ENCODE peak calls at places on chromosomes 16 and 17, in ten cellular contexts. One of them, this sample, is unnamed. For H3K4me1, the result is how much of the 10 kb centered on the place peaks cover.

GRCh38 chr17:48439473-48439872 is 9.5 kb upstream of the SKAP1 start:
- DNase-seq in small intestine: no peak
- DNase-seq in HCT116: no peak
- DNase-seq in heart left ventricle: no peak
- DNase-seq in stomach: no peak
- DNase-seq in left lung: no peak
- DNase-seq in cardiac muscle cell: no peak
- DNase-seq in A549: no peak
- DNase-seq in neural progenitor cell: no peak
- DNase-seq in uterus: no peak
- DNase-seq in this sample: no peak

GRCh38 chr17:43467981-43468541 is 15.7 kb upstream of the DHX8 start:
- DNase-seq in uterus: peak
- DNase-seq in HCT116: no peak
- DNase-seq in left lung: no peak
- DNase-seq in cardiac muscle cell: peak
- DNase-seq in A549: no peak
- DNase-seq in neural progenitor cell: peak
- DNase-seq in stomach: no peak
- DNase-seq in heart left ventricle: no peak
- DNase-seq in small intestine: no peak
- DNase-seq in this sample: peak

GRCh38 chr17:38322156-38322779 is 21.5 kb downstream of the GPR179 start:
- DNase-seq in uterus: peak
- DNase-seq in heart left ventricle: peak
- DNase-seq in A549: peak
- DNase-seq in cardiac muscle cell: peak
- DNase-seq in small intestine: peak
- DNase-seq in HCT116: peak
- DNase-seq in neural progenitor cell: peak
- DNase-seq in stomach: peak
- DNase-seq in left lung: peak
- DNase-seq in this sample: no peak

GRCh38 chr16:28014851-28015250 is 48.7 kb downstream of the GSG1L start:
- DNase-seq in small intestine: no peak
- DNase-seq in uterus: no peak
- DNase-seq in cardiac muscle cell: no peak
- DNase-seq in HCT116: no peak
- DNase-seq in heart left ventricle: no peak
- DNase-seq in A549: no peak
- DNase-seq in neural progenitor cell: no peak
- DNase-seq in left lung: no peak
- DNase-seq in stomach: no peak
- DNase-seq in this sample: no peak

GRCh38 chr16:57577691-57578224 is 35.3 kb downstream of the ADGRG5 start:
- DNase-seq in neural progenitor cell: peak
- DNase-seq in A549: no peak
- DNase-seq in heart left ventricle: no peak
- DNase-seq in left lung: no peak
- DNase-seq in stomach: no peak
- DNase-seq in cardiac muscle cell: no peak
- DNase-seq in uterus: peak
- DNase-seq in HCT116: no peak
- DNase-seq in small intestine: peak
- DNase-seq in this sample: no peak

GRCh38 chr16:2487517-2487842 is 12.6 kb downstream of the TBC1D24 start:
- DNase-seq in cardiac muscle cell: no peak
- DNase-seq in HCT116: no peak
- DNase-seq in stomach: no peak
- DNase-seq in small intestine: no peak
- DNase-seq in neural progenitor cell: no peak
- DNase-seq in heart left ventricle: no peak
- DNase-seq in left lung: no peak
- DNase-seq in uterus: no peak
- DNase-seq in A549: no peak
- DNase-seq in this sample: no peak

GRCh38 chr17:28712037-28712704 is 483 bp upstream of the PROCA1 start:
- DNase-seq in uterus: peak
- DNase-seq in HCT116: no peak
- DNase-seq in A549: no peak
- DNase-seq in stomach: no peak
- DNase-seq in left lung: peak
- DNase-seq in neural progenitor cell: peak
- DNase-seq in cardiac muscle cell: peak
- DNase-seq in small intestine: no peak
- DNase-seq in heart left ventricle: peak
- DNase-seq in this sample: no peak

GRCh38 chr17:46832306-46832895 is 13.9 kb upstream of the WNT3 start:
- DNase-seq in left lung: no peak
- DNase-seq in heart left ventricle: no peak
- DNase-seq in stomach: no peak
- DNase-seq in HCT116: no peak
- DNase-seq in A549: no peak
- DNase-seq in small intestine: no peak
- DNase-seq in cardiac muscle cell: no peak
- DNase-seq in uterus: no peak
- DNase-seq in neural progenitor cell: peak
- DNase-seq in this sample: no peak

GRCh38 chr16:85652431-85653221 is 36.1 kb downstream of the GINS2 start:
- DNase-seq in small intestine: peak
- DNase-seq in neural progenitor cell: peak
- DNase-seq in uterus: peak
- DNase-seq in HCT116: no peak
- DNase-seq in A549: peak
- DNase-seq in stomach: peak
- DNase-seq in cardiac muscle cell: peak
- DNase-seq in heart left ventricle: peak
- DNase-seq in left lung: peak
- DNase-seq in this sample: peak

GRCh38 chr17:21278304-21279197 is 6.0 kb upstream of the MAP2K3 start:
- DNase-seq in left lung: no peak
- DNase-seq in heart left ventricle: no peak
- DNase-seq in small intestine: peak
- DNase-seq in HCT116: no peak
- DNase-seq in cardiac muscle cell: peak
- DNase-seq in uterus: no peak
- DNase-seq in neural progenitor cell: no peak
- DNase-seq in A549: no peak
- DNase-seq in stomach: peak
- DNase-seq in this sample: no peak

GRCh38 chr17:52297230-52298010 is 138.9 kb upstream of the CA10 start:
- DNase-seq in HCT116: no peak
- DNase-seq in heart left ventricle: no peak
- DNase-seq in A549: peak
- DNase-seq in cardiac muscle cell: no peak
- DNase-seq in uterus: no peak
- DNase-seq in stomach: no peak
- DNase-seq in small intestine: no peak
- DNase-seq in left lung: no peak
- DNase-seq in neural progenitor cell: peak
- DNase-seq in this sample: peak

GRCh38 chr17:34654276-34654675 is 74.9 kb downstream of the TMEM132E start:
- DNase-seq in small intestine: no peak
- DNase-seq in heart left ventricle: no peak
- DNase-seq in HCT116: no peak
- DNase-seq in neural progenitor cell: no peak
- DNase-seq in left lung: no peak
- DNase-seq in uterus: no peak
- DNase-seq in A549: no peak
- DNase-seq in cardiac muscle cell: no peak
- DNase-seq in stomach: no peak
- DNase-seq in this sample: no peak

GRCh38 chr17:66190738-66191606 is 961 bp downstream of the CEP112 start:
- DNase-seq in cardiac muscle cell: peak
- DNase-seq in uterus: no peak
- DNase-seq in left lung: no peak
- DNase-seq in small intestine: no peak
- DNase-seq in neural progenitor cell: peak
- DNase-seq in heart left ventricle: no peak
- DNase-seq in stomach: no peak
- DNase-seq in A549: peak
- DNase-seq in HCT116: no peak
- DNase-seq in this sample: no peak

GRCh38 chr17:36001109-36001735 is at the start of gene CCL15:
- DNase-seq in A549: no peak
- DNase-seq in left lung: no peak
- DNase-seq in cardiac muscle cell: no peak
- DNase-seq in uterus: no peak
- DNase-seq in stomach: no peak
- DNase-seq in neural progenitor cell: no peak
- DNase-seq in HCT116: no peak
- DNase-seq in heart left ventricle: no peak
- DNase-seq in small intestine: peak
- DNase-seq in this sample: no peak

GRCh38 chr16:67406111-67406593 is 10.1 kb downstream of the ZDHHC1 start:
- DNase-seq in stomach: no peak
- DNase-seq in uterus: peak
- DNase-seq in HCT116: no peak
- DNase-seq in heart left ventricle: no peak
- DNase-seq in cardiac muscle cell: peak
- DNase-seq in A549: no peak
- DNase-seq in left lung: no peak
- DNase-seq in small intestine: no peak
- DNase-seq in neural progenitor cell: no peak
- DNase-seq in this sample: no peak

GRCh38 chr16:48537909-48538745 is 71.9 kb downstream of the N4BP1 start:
- DNase-seq in neural progenitor cell: no peak
- DNase-seq in left lung: peak
- DNase-seq in uterus: peak
- DNase-seq in cardiac muscle cell: peak
- DNase-seq in heart left ventricle: peak
- DNase-seq in stomach: no peak
- DNase-seq in small intestine: no peak
- DNase-seq in HCT116: no peak
- DNase-seq in A549: no peak
- DNase-seq in this sample: no peak

GRCh38 chr16:66211651-66212050 is 154.8 kb upstream of the CDH5 start:
- DNase-seq in left lung: no peak
- DNase-seq in HCT116: no peak
- DNase-seq in heart left ventricle: no peak
- DNase-seq in stomach: no peak
- DNase-seq in uterus: no peak
- DNase-seq in small intestine: no peak
- DNase-seq in neural progenitor cell: no peak
- DNase-seq in cardiac muscle cell: no peak
- DNase-seq in A549: no peak
- DNase-seq in this sample: no peak

GRCh38 chr16:27367463-27368357 is 34.3 kb upstream of the IL21R start:
- DNase-seq in neural progenitor cell: peak
- DNase-seq in small intestine: peak
- DNase-seq in cardiac muscle cell: peak
- DNase-seq in A549: peak
- DNase-seq in stomach: peak
- DNase-seq in heart left ventricle: peak
- DNase-seq in uterus: peak
- DNase-seq in HCT116: peak
- DNase-seq in left lung: peak
- DNase-seq in this sample: peak

GRCh38 chr16:88921603-88921995 is 55.1 kb upstream of the PABPN1L start:
- DNase-seq in A549: no peak
- DNase-seq in uterus: no peak
- DNase-seq in heart left ventricle: no peak
- DNase-seq in left lung: no peak
- DNase-seq in neural progenitor cell: no peak
- DNase-seq in stomach: no peak
- DNase-seq in HCT116: no peak
- DNase-seq in small intestine: no peak
- DNase-seq in cardiac muscle cell: no peak
- DNase-seq in this sample: no peak
- H3K27ac ChIP-seq in A549: no peak
- H3K27ac ChIP-seq in uterus: peak
- H3K27ac ChIP-seq in heart left ventricle: peak
- H3K27ac ChIP-seq in left lung: peak
- H3K27ac ChIP-seq in neural progenitor cell: no peak
- H3K27ac ChIP-seq in stomach: peak
- H3K27ac ChIP-seq in HCT116: no peak
- H3K27ac ChIP-seq in small intestine: no peak
- H3K27ac ChIP-seq in cardiac muscle cell: no peak
- H3K27ac ChIP-seq in this sample: no peak

DNA sequence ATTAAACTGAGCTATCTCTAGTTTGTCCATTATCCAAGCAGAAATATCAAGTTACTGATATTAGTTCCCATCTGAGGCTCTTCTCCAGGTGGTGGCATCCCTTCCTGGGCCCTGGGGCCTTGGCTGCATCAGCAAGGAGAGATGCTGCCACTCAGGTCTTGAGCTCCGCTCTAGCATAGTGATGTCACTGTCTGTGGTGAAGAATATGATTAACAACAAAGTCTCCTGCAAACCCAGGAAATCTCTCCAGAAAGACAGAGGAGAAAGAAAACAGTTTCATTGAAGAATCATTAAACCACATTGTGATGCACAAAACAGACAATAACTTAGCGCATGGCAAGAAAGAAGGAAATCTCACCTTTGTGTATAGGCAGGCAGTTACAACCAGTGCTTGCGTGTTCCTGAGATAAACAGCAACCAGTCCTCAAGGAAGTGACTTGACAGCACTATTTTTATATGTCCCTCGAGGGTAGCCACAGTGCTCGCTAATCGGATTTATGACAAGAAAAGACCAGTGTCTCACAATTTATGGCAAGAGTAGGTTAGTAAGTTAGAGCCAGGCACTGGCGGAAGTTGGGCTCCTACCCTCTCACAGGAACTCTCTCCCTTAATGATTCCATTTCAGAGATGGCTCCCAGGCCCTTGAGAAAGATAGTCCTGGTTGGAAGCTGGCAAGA is 151.1 kb downstream of the AHSP start:
- DNase-seq in A549: no peak
- DNase-seq in heart left ventricle: no peak
- DNase-seq in stomach: no peak
- DNase-seq in HCT116: no peak
- DNase-seq in cardiac muscle cell: no peak
- DNase-seq in uterus: no peak
- DNase-seq in left lung: no peak
- DNase-seq in neural progenitor cell: no peak
- DNase-seq in small intestine: no peak
- DNase-seq in this sample: no peak
- H3K4me1 ChIP-seq in A549: under half
- H3K4me1 ChIP-seq in heart left ventricle: under half
- H3K4me1 ChIP-seq in stomach: under half
- H3K4me1 ChIP-seq in HCT116: under half
- H3K4me1 ChIP-seq in cardiac muscle cell: under half
- H3K4me1 ChIP-seq in uterus: under half
- H3K4me1 ChIP-seq in left lung: under half
- H3K4me1 ChIP-seq in neural progenitor cell: under half
- H3K4me1 ChIP-seq in small intestine: under half
- H3K4me1 ChIP-seq in this sample: under half

GRCh38 chr16:53523126-53523804 is 20.3 kb upstream of the AKTIP start:
- DNase-seq in A549: no peak
- DNase-seq in small intestine: no peak
- DNase-seq in stomach: no peak
- DNase-seq in cardiac muscle cell: no peak
- DNase-seq in heart left ventricle: no peak
- DNase-seq in neural progenitor cell: no peak
- DNase-seq in HCT116: no peak
- DNase-seq in uterus: no peak
- DNase-seq in left lung: no peak
- DNase-seq in this sample: no peak
- H3K27ac ChIP-seq in A549: no peak
- H3K27ac ChIP-seq in small intestine: no peak
- H3K27ac ChIP-seq in stomach: no peak
- H3K27ac ChIP-seq in cardiac muscle cell: no peak
- H3K27ac ChIP-seq in heart left ventricle: no peak
- H3K27ac ChIP-seq in neural progenitor cell: no peak
- H3K27ac ChIP-seq in HCT116: no peak
- H3K27ac ChIP-seq in uterus: no peak
- H3K27ac ChIP-seq in left lung: no peak
- H3K27ac ChIP-seq in this sample: no peak

GRCh38 chr17:31490019-31490383 is 98.5 kb downstream of the RAB11FIP4 start:
- DNase-seq in left lung: no peak
- DNase-seq in HCT116: no peak
- DNase-seq in neural progenitor cell: no peak
- DNase-seq in uterus: no peak
- DNase-seq in stomach: no peak
- DNase-seq in cardiac muscle cell: no peak
- DNase-seq in small intestine: no peak
- DNase-seq in heart left ventricle: no peak
- DNase-seq in A549: no peak
- DNase-seq in this sample: no peak
- H3K4me1 ChIP-seq in left lung: under half
- H3K4me1 ChIP-seq in HCT116: under half
- H3K4me1 ChIP-seq in neural progenitor cell: under half
- H3K4me1 ChIP-seq in uterus: under half
- H3K4me1 ChIP-seq in stomach: half or more
- H3K4me1 ChIP-seq in cardiac muscle cell: under half
- H3K4me1 ChIP-seq in small intestine: under half
- H3K4me1 ChIP-seq in heart left ventricle: under half
- H3K4me1 ChIP-seq in A549: under half
- H3K4me1 ChIP-seq in this sample: under half

This sample was measured in foreskin keratinocyte.